ENCODE peak calls at places on chromosomes 11 and 22, in nine cellular contexts. Y, U, A, M, I, X, O, F and N are unnamed samples.
A peak's percentile ranks its signal among the peaks of the same experiment; 100 is the strongest.

GRCh38 chr22:33076368-33076767 is 18.2 kb upstream of the SYN3 start:
- DNase-seq in I (no peak), M (no peak), A (no peak), F (no peak), X (no peak), Y (no peak), O (peak; percentile 13), U (no peak), N (no peak)

GRCh38 chr11:73671701-73672100 is 25.3 kb downstream of the PLEKHB1 start:
- DNase-seq in Y (no peak), O (no peak), A (no peak), X (no peak), I (no peak), F (no peak), M (no peak), U (no peak), N (no peak)

GRCh38 chr11:121770933-121771332 is 318.2 kb upstream of the SORL1-AS1 start:
- DNase-seq in X (no peak), M (no peak), F (no peak), O (no peak), U (no peak), A (no peak), Y (no peak), I (no peak), N (no peak)

GRCh38 chr11:68254421-68254820 is 17.4 kb downstream of the C11orf24 start:
- DNase-seq in Y (peak; percentile 41), A (no peak), M (no peak), I (no peak), X (no peak), O (no peak), U (no peak), F (no peak), N (no peak)

GRCh38 chr11:50070389-50070788 is 37.7 kb downstream of the OR4C45 start:
- DNase-seq in O (no peak), X (no peak), M (no peak), A (no peak), U (no peak), F (no peak), I (no peak), Y (no peak), N (no peak)

GRCh38 chr22:48838846-48839730 is 988.6 kb downstream of the BRD1 start:
- DNase-seq in X (no peak), F (no peak), I (no peak), O (no peak), Y (peak; percentile 16), M (no peak), U (no peak), A (no peak), N (no peak)

GRCh38 chr11:72380132-72380503 is 54.2 kb downstream of the CLPB start:
- DNase-seq in U (no peak), X (no peak), F (no peak), Y (no peak), M (no peak), A (no peak), I (no peak), O (no peak), N (no peak)

GRCh38 chr11:116650052-116650451 is 122.7 kb downstream of the BUD13 start:
- DNase-seq in X (no peak), U (no peak), I (no peak), A (no peak), Y (no peak), O (no peak), F (no peak), M (no peak), N (no peak)

GRCh38 chr11:44600739-44601416 is 35.4 kb downstream of the CD82 start:
- DNase-seq in X (no peak), F (no peak), U (no peak), A (no peak), I (no peak), Y (peak; percentile 67), M (peak; percentile 27), O (no peak), N (no peak)

GRCh38 chr11:129768356-129768755 is 47.3 kb upstream of the TMEM45B start:
- DNase-seq in A (no peak), F (no peak), O (no peak), Y (no peak), X (no peak), U (no peak), I (no peak), M (no peak), N (no peak)

GRCh38 chr11:114594703-114595102 is 883 bp downstream of the NXPE4 start:
- DNase-seq in A (no peak), X (no peak), F (no peak), Y (no peak), O (no peak), M (no peak), I (no peak), U (no peak), N (no peak)

GRCh38 chr11:60389279-60389910 is 6.9 kb upstream of the MS4A14 start:
- DNase-seq in M (no peak), I (no peak), Y (no peak), O (no peak), X (no peak), A (no peak), U (no peak), F (no peak), N (no peak)

GRCh38 chr11:120532511-120533196 is 21.1 kb downstream of the GRIK4 start:
- DNase-seq in M (no peak), O (peak; percentile 17), I (no peak), U (no peak), Y (no peak), F (no peak), A (no peak), X (no peak), N (no peak)

GRCh38 chr11:1077033-1077416 is 2.4 kb downstream of the MUC2 start:
- DNase-seq in I (no peak), Y (peak; percentile 50), M (no peak), U (no peak), A (no peak), F (no peak), O (no peak), X (no peak), N (no peak)

GRCh38 chr11:41245184-41245583 is 214.3 kb downstream of the LRRC4C start:
- DNase-seq in O (no peak), U (no peak), Y (peak; percentile 50), X (no peak), F (no peak), A (no peak), I (no peak), M (no peak), N (no peak)

GRCh38 chr11:76602431-76602861 is 68.1 kb downstream of the LRRC32 start:
- DNase-seq in A (peak; percentile 36), O (no peak), F (no peak), U (no peak), M (no peak), Y (peak; percentile 88), X (no peak), I (no peak), N (no peak)

GRCh38 chr11:119092880-119093665 is 8.4 kb downstream of the HMBS start:
- DNase-seq in U (no peak), F (no peak), Y (peak; percentile 27), O (no peak), A (no peak), I (no peak), X (no peak), M (no peak), N (peak; percentile 67)

GRCh38 chr11:8025816-8026215 is 38.7 kb downstream of the EIF3F start:
- DNase-seq in A (no peak), U (no peak), F (no peak), Y (no peak), I (peak; percentile 7), O (peak; percentile 51), M (no peak), X (no peak), N (no peak)

GRCh38 chr22:46213052-46213451 is 37.0 kb downstream of the CDPF1 start:
- DNase-seq in O (no peak), U (no peak), F (no peak), M (no peak), I (no peak), A (no peak), Y (no peak), X (no peak), N (no peak)

GRCh38 chr22:45064313-45065268 is 54.8 kb upstream of the PHF21B start:
- DNase-seq in U (no peak), A (no peak), X (no peak), O (peak; percentile 16), I (peak; percentile 68), M (no peak), F (no peak), Y (no peak), N (no peak)

GRCh38 chr11:75667268-75667830 is 1.5 kb downstream of the MAP6 start:
- DNase-seq in Y (peak; percentile 70), M (peak; percentile 63), I (no peak), F (no peak), O (no peak), U (no peak), X (no peak), A (no peak), N (peak; percentile 20)

GRCh38 chr22:30247974-30248373 is 1.4 kb upstream of the LIF start:
- DNase-seq in F (no peak), U (no peak), O (no peak), Y (no peak), M (no peak), A (no peak), X (no peak), I (no peak), N (no peak)

GRCh38 chr11:66708026-66708579 is 20.9 kb downstream of the SPTBN2 start:
- DNase-seq in M (no peak), Y (no peak), U (no peak), O (no peak), F (no peak), I (no peak), X (no peak), A (no peak), N (no peak)

GRCh38 chr11:66676279-66676919 is 1.3 kb downstream of the RBM4B start:
- DNase-seq in X (no peak), M (no peak), Y (no peak), U (no peak), F (no peak), A (no peak), I (no peak), O (no peak), N (no peak)

GRCh38 chr11:47553417-47553746 is 450 bp upstream of the CELF1 start:
- DNase-seq in F (no peak), Y (no peak), U (no peak), I (no peak), A (no peak), O (no peak), X (no peak), M (no peak), N (no peak)

GRCh38 chr11:120168960-120169681 is 31.2 kb upstream of the TRIM29 start:
- DNase-seq in A (no peak), Y (peak; percentile 83), I (peak; percentile 67), U (peak; percentile 17), M (peak; percentile 69), O (peak; percentile 47), X (peak; percentile 21), F (no peak), N (peak; percentile 72)

GRCh38 chr22:26713823-26714449 is 56.5 kb downstream of the MIAT start:
- DNase-seq in X (no peak), A (no peak), M (no peak), I (no peak), O (no peak), U (no peak), F (no peak), Y (peak; percentile 61), N (no peak)

GRCh38 chr11:69377953-69378302 is 84.0 kb downstream of the MYEOV start:
- DNase-seq in Y (peak; percentile 46), F (no peak), O (no peak), U (no peak), A (peak; percentile 42), X (no peak), I (no peak), M (no peak), N (no peak)

GRCh38 chr11:116101737-116102275 is 597.6 kb upstream of the CADM1 start:
- DNase-seq in U (no peak), X (no peak), O (no peak), A (no peak), F (no peak), I (no peak), Y (no peak), M (no peak), N (no peak)

GRCh38 chr22:20644071-20644642 is 129.8 kb upstream of the SERPIND1 start:
- DNase-seq in U (no peak), X (no peak), M (no peak), F (no peak), I (peak; percentile 18), Y (no peak), A (no peak), O (no peak), N (no peak)

GRCh38 chr11:31987118-31988005 is 103.5 kb upstream of the RCN1 start:
- DNase-seq in O (no peak), X (no peak), Y (no peak), F (no peak), U (no peak), A (no peak), M (no peak), I (no peak), N (no peak)